ENCODE peak calls at places on chromosomes 11 and 22, in ten cellular contexts. H, F, J, S, G, K, Y, D, M and P are unnamed samples.
A peak's percentile ranks its signal among the peaks of the same experiment; 100 is the strongest.

GRCh38 chr11:79276900-79277299 is 163.9 kb downstream of the TENM4 start:
- DNase-seq in H (no peak), F (no peak), J (no peak), S (no peak), G (no peak), K (no peak), Y (no peak), D (no peak), M (no peak), P (no peak)

GRCh38 chr22:30825711-30826505 is 131.2 kb downstream of the OSBP2 start:
- DNase-seq in H (no peak), F (no peak), J (no peak), S (no peak), G (no peak), K (no peak), Y (no peak), D (peak; percentile 24), M (no peak), P (no peak)

GRCh38 chr22:20573830-20574615 is 66.6 kb downstream of the MED15 start:
- DNase-seq in H (no peak), F (no peak), J (no peak), S (no peak), G (no peak), K (peak; percentile 38), Y (peak; percentile 62), D (no peak), M (no peak), P (no peak)

GRCh38 chr11:1262172-1263006 is 39.5 kb downstream of the MUC5B start:
- DNase-seq in H (peak; percentile 89), F (peak; percentile 89), J (peak; percentile 93), S (peak; percentile 88), G (peak; percentile 78), K (peak; percentile 95), Y (peak; percentile 97), D (peak; percentile 96), M (peak; percentile 81), P (peak; percentile 75)

GRCh38 chr11:61959678-61960077 is 7.8 kb downstream of the FTH1 start:
- DNase-seq in H (no peak), F (no peak), J (peak; percentile 3), S (no peak), G (no peak), K (no peak), Y (no peak), D (peak; percentile 46), M (no peak), P (no peak)

GRCh38 chr22:24148586-24148985 is 32.7 kb upstream of the SUSD2 start:
- DNase-seq in H (no peak), F (no peak), J (no peak), S (no peak), G (no peak), K (no peak), Y (no peak), D (no peak), M (no peak), P (no peak)

GRCh38 chr22:19859861-19860510 is 5.3 kb upstream of the GNB1L start:
- DNase-seq in H (no peak), F (no peak), J (no peak), S (no peak), G (no peak), K (no peak), Y (no peak), D (no peak), M (no peak), P (no peak)

GRCh38 chr11:71456831-71457230 is 3.8 kb downstream of the NADSYN1 start:
- DNase-seq in H (no peak), F (no peak), J (no peak), S (no peak), G (no peak), K (peak; percentile 30), Y (no peak), D (no peak), M (no peak), P (no peak)

DNA sequence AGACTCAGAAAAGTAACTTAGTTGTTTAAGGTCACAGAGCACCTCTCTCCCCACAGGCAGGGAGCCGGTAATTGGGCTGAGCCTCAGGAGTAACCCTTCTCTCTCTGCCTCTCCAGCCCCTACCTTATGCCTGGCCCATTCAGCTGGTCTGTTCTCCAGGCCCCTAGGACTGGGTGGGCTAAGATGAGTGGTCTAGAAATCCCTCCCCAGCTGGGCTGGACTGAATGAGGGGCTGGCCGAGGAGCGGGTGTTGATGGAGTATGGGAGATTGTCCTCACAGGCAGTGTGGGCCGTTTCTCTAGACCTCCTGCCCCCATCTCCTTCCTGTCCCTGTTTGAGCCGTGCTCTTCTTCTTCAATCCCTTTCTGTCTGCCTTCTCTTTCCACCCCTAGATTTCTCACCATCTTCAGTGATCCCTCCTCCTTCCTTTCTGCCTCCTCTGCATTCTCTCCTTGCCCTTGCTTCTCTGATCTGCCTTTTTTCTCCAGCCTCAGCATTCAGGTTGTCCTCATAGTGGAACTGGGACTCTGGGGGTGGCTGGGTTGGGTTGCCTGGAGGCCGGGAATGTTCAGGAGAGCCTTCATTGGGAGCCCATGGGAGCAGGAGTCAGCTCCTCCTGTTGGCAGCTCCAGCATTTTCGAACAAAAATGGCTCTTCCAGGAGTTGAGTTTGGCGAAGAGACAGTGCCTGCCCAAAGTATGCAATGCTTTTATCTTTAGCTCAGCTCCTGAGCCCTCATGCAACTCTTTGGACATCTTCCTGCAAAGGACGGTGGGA is 7.6 kb downstream of the ST3GAL4 start:
- DNase-seq in H (no peak), F (no peak), J (no peak), S (no peak), G (no peak), K (no peak), Y (no peak), D (no peak), M (no peak), P (no peak)
- TF ChIP-seq CTCF in H (no peak), F (no peak), J (no peak), S (no peak), G (no peak), K (no peak), Y (no peak), D (no peak), M (no peak), P (no peak)

DNA sequence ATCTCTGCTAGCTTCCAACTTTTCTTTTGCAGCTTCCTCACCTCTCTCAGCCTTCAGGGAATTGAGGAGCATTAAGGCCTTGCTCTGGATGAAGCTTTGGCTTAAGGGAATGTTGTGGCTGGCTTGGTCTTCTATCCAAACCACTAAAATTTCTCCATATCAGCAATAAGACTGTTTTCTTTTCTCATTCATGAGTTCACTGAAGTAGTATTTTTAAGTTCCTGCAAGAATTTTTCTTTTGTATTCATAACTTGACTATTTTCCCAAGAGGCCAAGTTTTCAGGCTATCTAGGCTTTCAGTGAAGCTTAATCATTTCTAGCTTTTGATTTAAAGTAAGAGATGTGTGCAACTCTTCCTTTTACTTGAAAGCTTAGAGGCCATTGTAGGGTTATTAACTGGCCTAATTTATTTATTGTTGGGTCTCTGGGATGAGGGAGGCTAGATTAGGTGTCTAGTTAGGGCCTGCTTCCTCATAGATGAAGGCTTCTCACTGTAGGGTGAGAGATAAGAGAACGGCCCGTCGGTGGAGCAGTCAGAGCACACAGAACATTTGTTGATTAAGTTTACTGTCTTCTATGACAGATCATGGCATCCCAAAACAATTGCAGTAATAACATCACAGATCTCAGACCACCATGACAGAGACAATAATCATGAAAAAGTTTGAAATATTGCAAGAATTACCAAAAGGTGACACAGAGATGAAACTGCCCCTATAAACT is 33.2 kb downstream of the CSF2RB start:
- DNase-seq in H (no peak), F (no peak), J (peak; percentile 36), S (no peak), G (no peak), K (no peak), Y (no peak), D (no peak), M (no peak), P (no peak)
- TF ChIP-seq CTCF in H (peak; percentile 51), F (no peak), J (peak; percentile 17), S (no peak), G (no peak), K (no peak), Y (no peak), D (peak; percentile 42), M (no peak), P (peak; percentile 32)

GRCh38 chr11:68956547-68957254 is 24.1 kb downstream of the MRGPRD start:
- DNase-seq in H (no peak), F (no peak), J (no peak), S (no peak), G (no peak), K (peak; percentile 26), Y (no peak), D (no peak), M (no peak), P (no peak)

GRCh38 chr11:68954970-68955958 is 25.5 kb downstream of the MRGPRD start:
- DNase-seq in H (no peak), F (peak; percentile 45), J (no peak), S (no peak), G (no peak), K (peak; percentile 64), Y (peak; percentile 38), D (peak; percentile 70), M (no peak), P (no peak)

GRCh38 chr11:68958211-68958610 is 22.6 kb downstream of the MRGPRD start:
- DNase-seq in H (no peak), F (no peak), J (no peak), S (no peak), G (no peak), K (peak; percentile 32), Y (no peak), D (no peak), M (no peak), P (no peak)

GRCh38 chr11:68959465-68960298 is 21.1 kb downstream of the MRGPRD start:
- DNase-seq in H (no peak), F (no peak), J (no peak), S (no peak), G (no peak), K (peak; percentile 33), Y (no peak), D (no peak), M (no peak), P (no peak)

GRCh38 chr11:68956142-68956541 is 24.6 kb downstream of the MRGPRD start:
- DNase-seq in H (peak; percentile 74), F (no peak), J (peak; percentile 66), S (peak; percentile 47), G (peak; percentile 23), K (peak; percentile 52), Y (peak; percentile 8), D (no peak), M (peak; percentile 63), P (no peak)
- TF ChIP-seq CTCF in H (peak; percentile 56), F (peak; percentile 30), J (peak; percentile 33), S (peak; percentile 58), G (peak; percentile 37), K (no peak), Y (no peak), D (no peak), M (no peak), P (peak; percentile 27)

GRCh38 chr11:11895672-11896071 is 53.9 kb downstream of the USP47 start:
- DNase-seq in H (no peak), F (peak; percentile 10), J (no peak), S (peak; percentile 17), G (no peak), K (no peak), Y (no peak), D (no peak), M (no peak), P (no peak)
- TF ChIP-seq CTCF in H (no peak), F (peak; percentile 26), J (no peak), S (peak; percentile 33), G (no peak), K (no peak), Y (no peak), D (no peak), M (no peak), P (peak; percentile 21)